ENCODE peak calls at places on chromosomes 2 and 18, in five cellular contexts. X is HFFc6; M is NCI-H2029; Z is GM20000; D is stimulated activated CD4-positive, alpha-beta T cell treated with anti-CD3 and anti-CD28 coated beads, Interleukin-1b, Interleukin-23, amount 100 ng/mL, for 24 hours. N is an unnamed sample.

GRCh38 chr2:232341739-232342126 is 36.8 kb upstream of the ALPP start:
- DNase-seq in X (no peak), M (no peak), D (no peak), Z (no peak), N (no peak)

GRCh38 chr18:8623549-8624106 is 14.4 kb downstream of the RAB12 start:
- DNase-seq in M (peak; percentile 43), Z (no peak), D (no peak), X (no peak), N (no peak)

GRCh38 chr18:55500316-55501086 is 87.5 kb downstream of the TCF4 start:
- DNase-seq in M (no peak), D (no peak), Z (no peak), X (peak; percentile 88), N (no peak)

GRCh38 chr2:101679037-101679726 is 18.3 kb upstream of the MAP4K4 start:
- DNase-seq in D (no peak), X (peak; percentile 64), Z (no peak), M (no peak), N (peak; percentile 21)

GRCh38 chr2:239372835-239373234 is 28.0 kb downstream of the HDAC4 start:
- DNase-seq in D (no peak), M (no peak), X (no peak), Z (no peak), N (no peak)

GRCh38 chr2:240962371-240963064 is 35.9 kb upstream of the SNED1 start:
- DNase-seq in X (no peak), Z (no peak), D (no peak), M (no peak), N (peak; percentile 70)

GRCh38 chr2:6139916-6140315 is 447.7 kb downstream of the SOX11 start:
- DNase-seq in X (no peak), D (no peak), Z (no peak), M (no peak), N (no peak)

GRCh38 chr2:218319813-218320360 is 27.6 kb upstream of the TMBIM1 start:
- DNase-seq in X (no peak), Z (no peak), M (no peak), D (no peak), N (no peak)

GRCh38 chr18:77106331-77106730 is 26.3 kb downstream of the MBP start:
- DNase-seq in M (no peak), Z (no peak), D (no peak), X (no peak), N (no peak)

GRCh38 chr18:33702625-33703024 is 124.6 kb downstream of the ASXL3 start:
- DNase-seq in M (no peak), D (no peak), Z (no peak), X (no peak), N (no peak)

GRCh38 chr2:225694664-225695063 is 295.2 kb downstream of the NYAP2 start:
- DNase-seq in D (no peak), X (no peak), M (no peak), Z (no peak), N (no peak)

GRCh38 chr18:44601447-44601846 is 79.2 kb upstream of the SETBP1 start:
- DNase-seq in Z (no peak), D (no peak), X (peak; percentile 87), M (no peak), N (no peak)